ENCODE peak calls at places on chromosomes 16 and 17, in ten cellular contexts. J, G, N, B, E, Z, R, V, A and X are unnamed samples.

GRCh38 chr16:4015275-4015990 is 100.8 kb downstream of the ADCY9 start:
- DNase-seq in J (no peak), G (no peak), N (peak), B (no peak), E (no peak), Z (peak), R (no peak), V (no peak), A (no peak), X (peak)

GRCh38 chr17:76682306-76682705 is 28.5 kb downstream of the MXRA7 start:
- DNase-seq in J (no peak), G (no peak), N (peak), B (no peak), E (no peak), Z (no peak), R (peak), V (no peak), A (no peak), X (peak)

GRCh38 chr16:28324235-28324886 is 32.0 kb downstream of the SBK1 start:
- DNase-seq in J (no peak), G (no peak), N (peak), B (no peak), E (no peak), Z (no peak), R (no peak), V (no peak), A (no peak), X (no peak)

GRCh38 chr16:72995151-72995881 is 52.6 kb downstream of the ZFHX3 start:
- DNase-seq in J (no peak), G (no peak), N (no peak), B (no peak), E (peak), Z (no peak), R (no peak), V (no peak), A (no peak), X (no peak)

GRCh38 chr16:49786926-49787557 is 68.9 kb downstream of the ZNF423 start:
- DNase-seq in J (no peak), G (no peak), N (no peak), B (no peak), E (no peak), Z (no peak), R (no peak), V (no peak), A (no peak), X (no peak)

GRCh38 chr17:41329279-41329925 is 13.9 kb upstream of the KRTAP17-1 start:
- DNase-seq in J (peak), G (no peak), N (no peak), B (no peak), E (peak), Z (peak), R (peak), V (peak), A (no peak), X (peak)

GRCh38 chr16:85418978-85419491 is 194.1 kb upstream of the GSE1 start:
- DNase-seq in J (no peak), G (no peak), N (no peak), B (no peak), E (no peak), Z (no peak), R (no peak), V (no peak), A (no peak), X (no peak)

GRCh38 chr16:30839523-30840227 is 52.7 kb upstream of the ZNF629 start:
- DNase-seq in J (no peak), G (no peak), N (no peak), B (no peak), E (no peak), Z (peak), R (no peak), V (no peak), A (no peak), X (peak)

GRCh38 chr17:11097121-11097520 is 143.9 kb upstream of the SHISA6 start:
- DNase-seq in J (no peak), G (no peak), N (no peak), B (no peak), E (no peak), Z (no peak), R (no peak), V (no peak), A (no peak), X (no peak)

GRCh38 chr17:49928826-49929475 is 40.0 kb upstream of the DLX4 start:
- DNase-seq in J (no peak), G (no peak), N (no peak), B (no peak), E (no peak), Z (peak), R (peak), V (peak), A (no peak), X (no peak)

GRCh38 chr17:3765981-3766380 is 35.0 kb downstream of the ITGAE start:
- DNase-seq in J (no peak), G (no peak), N (peak), B (no peak), E (no peak), Z (no peak), R (no peak), V (no peak), A (no peak), X (no peak)

GRCh38 chr17:62792122-62792800 is 15.9 kb downstream of the MARCHF10 start:
- DNase-seq in J (no peak), G (peak), N (no peak), B (no peak), E (no peak), Z (peak), R (peak), V (peak), A (no peak), X (peak)

GRCh38 chr16:52676951-52677350 is 130.0 kb upstream of the TOX3 start:
- DNase-seq in J (no peak), G (no peak), N (no peak), B (no peak), E (no peak), Z (no peak), R (no peak), V (no peak), A (no peak), X (no peak)

GRCh38 chr16:74325331-74325730 is 28.7 kb downstream of the PSMD7 start:
- DNase-seq in J (no peak), G (no peak), N (no peak), B (no peak), E (no peak), Z (no peak), R (no peak), V (no peak), A (no peak), X (no peak)

GRCh38 chr16:81841709-81842108 is 62.6 kb downstream of the PLCG2 start:
- DNase-seq in J (no peak), G (no peak), N (no peak), B (no peak), E (no peak), Z (no peak), R (no peak), V (no peak), A (no peak), X (no peak)

GRCh38 chr16:75070055-75070841 is 46.3 kb downstream of the LDHD start:
- DNase-seq in J (no peak), G (no peak), N (no peak), B (no peak), E (no peak), Z (no peak), R (no peak), V (no peak), A (no peak), X (no peak)

GRCh38 chr17:72764632-72765041 is 327.9 kb downstream of the SLC39A11 start:
- DNase-seq in J (no peak), G (peak), N (no peak), B (no peak), E (no peak), Z (no peak), R (peak), V (no peak), A (no peak), X (peak)